ENCODE peak calls at places on chromosomes 3 and 15, in seven cellular contexts. I, B, W, R, Z, O and P are unnamed samples.

GRCh38 chr3:194277547-194278091 is 73.5 kb downstream of the CPN2 start:
- DNase-seq in B (peak), O (no peak), R (no peak), W (no peak), Z (no peak), I (peak), P (no peak)

GRCh38 chr15:61184431-61184830 is 44.7 kb downstream of the RORA start:
- DNase-seq in B (no peak), O (no peak), Z (no peak), I (no peak), R (no peak), W (no peak), P (no peak)

GRCh38 chr3:151283907-151284461 is 5.6 kb upstream of the P2RY14 start:
- DNase-seq in R (no peak), O (no peak), B (no peak), I (peak), Z (no peak), W (no peak), P (no peak)

GRCh38 chr3:102158080-102158756 is 276.6 kb upstream of the ZPLD1 start:
- DNase-seq in I (peak), R (no peak), Z (no peak), O (no peak), W (no peak), B (no peak), P (no peak)

GRCh38 chr3:150180349-150180748 is 209.7 kb upstream of the PFN2 start:
- DNase-seq in I (peak), O (peak), B (no peak), Z (no peak), R (no peak), W (no peak), P (no peak)

GRCh38 chr3:136305879-136306278 is 55.7 kb downstream of the PCCB start:
- DNase-seq in B (no peak), Z (no peak), O (peak), W (peak), I (no peak), R (peak), P (no peak)

GRCh38 chr3:190883973-190884832 is 21.7 kb upstream of the GMNC start:
- DNase-seq in Z (peak), R (peak), I (peak), B (no peak), O (peak), W (peak), P (no peak)

GRCh38 chr3:16249336-16249735 is 15.4 kb downstream of the DPH3 start:
- DNase-seq in O (no peak), Z (peak), R (no peak), W (no peak), B (no peak), I (peak), P (no peak)

GRCh38 chr3:45143673-45144670 is 2.2 kb downstream of the CDCP1 start:
- DNase-seq in B (no peak), O (no peak), R (no peak), Z (no peak), I (peak), W (peak), P (no peak)

GRCh38 chr15:37100109-37100873 is at the start of gene MEIS2:
- DNase-seq in I (peak), Z (peak), B (peak), W (peak), O (peak), R (no peak), P (no peak)

GRCh38 chr3:43650345-43650744 is 28.5 kb upstream of the ANO10 start:
- DNase-seq in Z (no peak), O (no peak), R (no peak), I (no peak), B (no peak), W (no peak), P (no peak)

GRCh38 chr3:30628931-30629590 is 22.7 kb downstream of the TGFBR2 start:
- DNase-seq in W (no peak), Z (no peak), B (no peak), I (peak), R (peak), O (no peak), P (no peak)

GRCh38 chr3:16890605-16891333 is 6.0 kb downstream of the PLCL2 start:
- DNase-seq in B (no peak), W (no peak), R (no peak), I (peak), O (no peak), Z (no peak), P (no peak)

GRCh38 chr3:150184426-150185071 is 213.9 kb upstream of the PFN2 start:
- DNase-seq in R (no peak), Z (no peak), W (no peak), O (peak), B (no peak), I (peak), P (no peak)

GRCh38 chr3:185150561-185150960 is 2.3 kb downstream of the C3orf70 start:
- DNase-seq in R (no peak), W (no peak), B (no peak), I (no peak), Z (no peak), O (no peak), P (no peak)

GRCh38 chr3:197426161-197426566 is 127.8 kb upstream of the DLG1 start:
- DNase-seq in Z (no peak), O (no peak), W (no peak), B (no peak), I (peak), R (no peak), P (no peak)

GRCh38 chr3:96354106-96354505 is 460.3 kb upstream of the EPHA6 start:
- DNase-seq in W (no peak), B (no peak), I (no peak), Z (no peak), O (no peak), R (no peak), P (no peak)

GRCh38 chr3:108505811-108506210 is 4.6 kb downstream of the MYH15 start:
- DNase-seq in I (no peak), B (no peak), R (no peak), W (no peak), O (no peak), Z (no peak), P (no peak)

GRCh38 chr15:68208136-68208535 is 3.0 kb upstream of the CALML4 start:
- DNase-seq in W (no peak), R (no peak), O (no peak), B (peak), I (no peak), Z (no peak), P (no peak)

GRCh38 chr3:65604863-65605526 is 433.7 kb downstream of the MAGI1 start:
- DNase-seq in W (no peak), Z (no peak), I (peak), O (peak), R (no peak), B (no peak), P (no peak)

GRCh38 chr3:9385209-9385936 is 12.0 kb upstream of the SETD5 start:
- DNase-seq in I (no peak), Z (no peak), O (no peak), B (no peak), R (no peak), W (no peak), P (no peak)

GRCh38 chr3:127820871-127821853 is 1.2 kb downstream of the MGLL start:
- DNase-seq in Z (no peak), O (no peak), R (no peak), W (no peak), B (no peak), I (peak), P (no peak)

GRCh38 chr15:39079296-39079834 is 501.5 kb upstream of the THBS1 start:
- DNase-seq in I (peak), R (no peak), B (no peak), O (no peak), Z (no peak), W (no peak), P (no peak)

GRCh38 chr15:71691700-71692417 is 118.5 kb upstream of the NR2E3 start:
- DNase-seq in I (peak), W (no peak), R (no peak), O (peak), B (no peak), Z (no peak), P (no peak)

GRCh38 chr15:71199384-71200351 is 84.4 kb downstream of the THSD4 start:
- DNase-seq in R (no peak), B (no peak), Z (no peak), O (no peak), W (no peak), I (no peak), P (no peak)

GRCh38 chr3:133674290-133674912 is 12.7 kb upstream of the TOPBP1 start:
- DNase-seq in Z (no peak), W (no peak), B (no peak), I (no peak), O (no peak), R (no peak), P (no peak)

GRCh38 chr3:173743111-173743510 is 345.6 kb downstream of the NLGN1 start:
- DNase-seq in O (no peak), R (no peak), B (no peak), W (no peak), Z (no peak), I (no peak), P (no peak)

GRCh38 chr3:43162573-43163084 is 56.8 kb upstream of the POMGNT2 start:
- DNase-seq in I (peak), O (no peak), W (no peak), B (no peak), Z (no peak), R (no peak), P (peak)

GRCh38 chr15:99421172-99421656 is 144.6 kb upstream of the MEF2A start:
- DNase-seq in B (no peak), I (no peak), Z (no peak), R (no peak), O (no peak), W (no peak), P (peak)

GRCh38 chr15:69535101-69535638 is 82.6 kb downstream of the RPLP1 start:
- DNase-seq in R (no peak), Z (no peak), B (no peak), I (peak), W (no peak), O (peak), P (no peak)

GRCh38 chr3:94440767-94441493 is 378.1 kb downstream of the NSUN3 start:
- DNase-seq in Z (no peak), R (no peak), W (no peak), I (peak), B (no peak), O (peak), P (no peak)

GRCh38 chr15:79035111-79035601 is 55.4 kb downstream of the RASGRF1 start:
- DNase-seq in O (peak), R (no peak), I (no peak), B (no peak), W (no peak), Z (no peak), P (no peak)

GRCh38 chr15:88465633-88466219 is 1.5 kb downstream of the MRPL46 start:
- DNase-seq in I (peak), Z (no peak), W (no peak), B (no peak), R (no peak), O (peak), P (no peak)

GRCh38 chr3:171317133-171317532 is 143.1 kb downstream of the TNIK start:
- DNase-seq in B (no peak), O (no peak), R (no peak), I (peak), Z (no peak), W (no peak), P (no peak)